ENCODE peak calls at places on chromosomes 6 and 20, in eight cellular contexts. X is MM.1S, U is AG09319, S is neural crest cell, K is neural progenitor cell, H is ovary, N is esophagus squamous epithelium, Q is astrocyte of the spinal cord. A is an unnamed sample.

GRCh38 chr6:139133272-139133671 is 1.6 kb upstream of the HECA start:
- DNase-seq in U (no peak), Q (no peak), X (peak), K (no peak), N (no peak), S (no peak), H (peak), A (no peak)

GRCh38 chr6:61649845-61650244 is 636.2 kb downstream of the KHDRBS2 start:
- DNase-seq in Q (no peak), K (no peak), U (no peak), X (no peak), H (no peak), N (no peak), S (no peak), A (no peak)

GRCh38 chr20:11457476-11457875 is 460.2 kb upstream of the BTBD3 start:
- DNase-seq in S (no peak), U (no peak), H (no peak), K (no peak), Q (peak), N (no peak), X (no peak), A (no peak)

GRCh38 chr6:107816818-107817217 is 7.3 kb downstream of the SCML4 start:
- DNase-seq in S (no peak), H (no peak), Q (no peak), N (no peak), X (no peak), K (no peak), U (no peak), A (no peak)

GRCh38 chr6:17200395-17200794 is 80.8 kb upstream of the RBM24 start:
- DNase-seq in Q (no peak), K (peak), H (no peak), U (no peak), S (peak), X (no peak), N (no peak), A (no peak)

GRCh38 chr6:5899216-5900045 is 107.3 kb downstream of the NRN1 start:
- DNase-seq in H (no peak), U (no peak), S (no peak), K (no peak), X (peak), N (no peak), Q (no peak), A (no peak)

GRCh38 chr6:52999456-52999855 is 4.4 kb upstream of the GSTA4 start:
- DNase-seq in S (no peak), Q (no peak), N (no peak), K (no peak), X (no peak), H (no peak), U (no peak), A (no peak)

GRCh38 chr6:14763139-14763538 is 482.7 kb upstream of the JARID2 start:
- DNase-seq in N (no peak), H (no peak), K (no peak), U (peak), X (no peak), Q (no peak), S (no peak), A (no peak)

GRCh38 chr20:15081301-15081700 is 743.9 kb upstream of the FLRT3 start:
- DNase-seq in K (no peak), U (no peak), S (no peak), Q (no peak), H (no peak), X (no peak), N (no peak), A (no peak)

GRCh38 chr20:50488236-50488806 is 21.9 kb upstream of the PTPN1 start:
- DNase-seq in U (no peak), X (peak), Q (no peak), S (no peak), N (no peak), K (no peak), H (no peak), A (no peak)
- TF ChIP-seq CTCF in U (no peak), X (no peak), Q (no peak), S (no peak), N (no peak), K (no peak), H (no peak), A (no peak)

GRCh38 chr6:161103475-161103874 is 111.9 kb downstream of the MAP3K4 start:
- DNase-seq in N (no peak), Q (no peak), S (no peak), K (no peak), H (no peak), U (no peak), X (no peak), A (no peak)

GRCh38 chr6:161104966-161105365 is 113.4 kb downstream of the MAP3K4 start:
- DNase-seq in N (no peak), K (no peak), H (no peak), Q (no peak), U (no peak), X (no peak), S (no peak), A (no peak)

GRCh38 chr6:161105408-161105807 is 113.8 kb downstream of the MAP3K4 start:
- DNase-seq in S (no peak), U (no peak), X (no peak), H (no peak), Q (no peak), N (no peak), K (no peak), A (no peak)

GRCh38 chr6:161100072-161100471 is 108.5 kb downstream of the MAP3K4 start:
- DNase-seq in N (no peak), K (no peak), Q (no peak), H (no peak), U (no peak), S (no peak), X (no peak), A (no peak)

GRCh38 chr6:161101517-161101916 is 109.9 kb downstream of the MAP3K4 start:
- DNase-seq in U (no peak), S (no peak), Q (peak), K (peak), H (no peak), N (no peak), X (no peak), A (no peak)
- TF ChIP-seq CTCF in U (peak), S (peak), Q (peak), K (peak), H (no peak), N (no peak), X (no peak), A (no peak)

GRCh38 chr6:167791036-167791779 is 35.5 kb upstream of the AFDN start:
- DNase-seq in K (no peak), X (no peak), N (no peak), H (no peak), Q (no peak), U (no peak), S (no peak), A (no peak)
- TF ChIP-seq CTCF in K (no peak), X (no peak), N (no peak), H (no peak), Q (no peak), U (no peak), S (no peak), A (no peak)

DNA sequence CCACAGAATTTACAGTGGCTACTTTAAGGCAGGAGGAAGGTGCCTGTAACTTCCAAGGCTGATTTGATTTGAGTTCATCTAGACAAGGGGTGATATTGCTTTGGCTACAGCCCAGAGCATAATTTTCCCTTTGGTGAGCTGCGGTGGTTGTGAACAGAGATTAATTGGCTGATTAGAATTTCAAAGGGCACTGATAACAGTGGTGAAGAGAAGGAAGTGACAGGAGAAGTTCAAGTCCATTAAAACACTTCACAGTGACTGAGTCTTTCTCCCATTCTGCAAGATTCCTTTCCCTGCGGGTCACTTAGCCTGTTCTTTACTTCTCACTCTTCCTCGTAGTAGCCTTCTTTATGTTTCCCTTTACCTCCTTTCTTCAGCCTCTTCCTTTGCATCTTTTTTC is 121.1 kb upstream of the SASH1 start:
- DNase-seq in K (no peak), H (no peak), X (no peak), Q (no peak), N (no peak), S (no peak), U (no peak), A (no peak)
- TF ChIP-seq CTCF in K (no peak), H (no peak), X (no peak), Q (no peak), N (no peak), S (no peak), U (no peak), A (no peak)

GRCh38 chr6:51289041-51289440 is 470.4 kb downstream of the TFAP2B start:
- DNase-seq in N (no peak), Q (peak), U (no peak), X (no peak), S (no peak), K (no peak), H (no peak), A (no peak)

GRCh38 chr6:51292659-51293058 is 474.0 kb downstream of the TFAP2B start:
- DNase-seq in K (no peak), H (no peak), Q (peak), S (no peak), U (no peak), X (no peak), N (no peak), A (no peak)
- TF ChIP-seq CTCF in K (no peak), H (no peak), Q (no peak), S (no peak), U (no peak), X (no peak), N (no peak), A (no peak)

DNA sequence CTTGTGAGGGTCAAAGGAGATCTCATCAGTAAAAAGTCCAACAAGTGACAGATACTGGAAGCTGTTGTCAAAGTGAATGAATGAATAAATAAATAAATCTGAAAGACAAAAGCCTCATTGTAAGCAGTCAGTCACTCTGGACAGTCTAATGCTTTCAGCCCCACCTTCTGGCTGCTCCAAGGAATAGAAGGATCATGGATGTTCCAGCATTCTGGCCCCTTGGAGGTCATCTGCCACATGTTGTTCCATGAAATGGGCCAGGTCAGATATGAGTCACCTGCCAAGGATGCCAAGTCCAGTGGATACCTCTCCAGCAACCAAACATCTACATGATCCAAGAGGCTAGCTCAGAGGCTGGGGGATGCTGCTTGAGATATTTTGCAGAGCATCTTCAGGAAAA is 185.6 kb downstream of the BMP7 start:
- DNase-seq in Q (peak), U (no peak), X (no peak), S (no peak), K (no peak), H (no peak), N (no peak), A (no peak)
- TF ChIP-seq CTCF in Q (peak), U (peak), X (no peak), S (peak), K (peak), H (no peak), N (peak), A (no peak)

A was measured in GM20000.